ENCODE peak calls at places on chromosomes 5 and 9, in nine cellular contexts. One of them, this sample, is unnamed.

GRCh38 chr5:148343049-148343413 is 7.7 kb downstream of the SPINK9 start:
- DNase-seq in body of pancreas: no peak
- DNase-seq in transverse colon: peak
- DNase-seq in adrenal gland: no peak
- DNase-seq in A549: no peak
- DNase-seq in heart left ventricle: no peak
- DNase-seq in tibial nerve: no peak
- DNase-seq in upper lobe of left lung: no peak
- DNase-seq in HCT116: peak
- DNase-seq in this sample: no peak

GRCh38 chr9:6759114-6759977 is 1.6 kb downstream of the KDM4C start:
- DNase-seq in body of pancreas: peak
- DNase-seq in transverse colon: peak
- DNase-seq in adrenal gland: peak
- DNase-seq in A549: peak
- DNase-seq in heart left ventricle: no peak
- DNase-seq in tibial nerve: peak
- DNase-seq in upper lobe of left lung: no peak
- DNase-seq in HCT116: peak
- DNase-seq in this sample: peak

GRCh38 chr5:124238350-124238749 is 508.1 kb downstream of the ZNF608 start:
- DNase-seq in body of pancreas: no peak
- DNase-seq in transverse colon: no peak
- DNase-seq in adrenal gland: no peak
- DNase-seq in A549: no peak
- DNase-seq in heart left ventricle: no peak
- DNase-seq in tibial nerve: no peak
- DNase-seq in upper lobe of left lung: no peak
- DNase-seq in HCT116: no peak
- DNase-seq in this sample: no peak

GRCh38 chr5:72149742-72150141 is 42.5 kb downstream of the MAP1B start:
- DNase-seq in body of pancreas: no peak
- DNase-seq in transverse colon: no peak
- DNase-seq in adrenal gland: no peak
- DNase-seq in A549: no peak
- DNase-seq in heart left ventricle: no peak
- DNase-seq in tibial nerve: no peak
- DNase-seq in upper lobe of left lung: no peak
- DNase-seq in HCT116: no peak
- DNase-seq in this sample: no peak

GRCh38 chr9:86827893-86828292 is 119.4 kb downstream of the GAS1 start:
- DNase-seq in body of pancreas: no peak
- DNase-seq in transverse colon: no peak
- DNase-seq in adrenal gland: no peak
- DNase-seq in A549: no peak
- DNase-seq in heart left ventricle: no peak
- DNase-seq in tibial nerve: no peak
- DNase-seq in upper lobe of left lung: no peak
- DNase-seq in HCT116: no peak
- DNase-seq in this sample: no peak

GRCh38 chr9:127985011-127985410 is 4.2 kb upstream of the EEIG1 start:
- DNase-seq in body of pancreas: no peak
- DNase-seq in transverse colon: no peak
- DNase-seq in adrenal gland: no peak
- DNase-seq in A549: no peak
- DNase-seq in heart left ventricle: no peak
- DNase-seq in tibial nerve: no peak
- DNase-seq in upper lobe of left lung: no peak
- DNase-seq in HCT116: no peak
- DNase-seq in this sample: no peak

GRCh38 chr9:87505869-87506678 is 8.4 kb downstream of the DAPK1 start:
- DNase-seq in body of pancreas: no peak
- DNase-seq in transverse colon: no peak
- DNase-seq in adrenal gland: no peak
- DNase-seq in A549: no peak
- DNase-seq in heart left ventricle: no peak
- DNase-seq in tibial nerve: no peak
- DNase-seq in upper lobe of left lung: peak
- DNase-seq in HCT116: no peak
- DNase-seq in this sample: no peak

GRCh38 chr9:127140842-127141675 is 18.6 kb upstream of the ANGPTL2 start:
- DNase-seq in body of pancreas: no peak
- DNase-seq in transverse colon: no peak
- DNase-seq in adrenal gland: no peak
- DNase-seq in A549: no peak
- DNase-seq in heart left ventricle: no peak
- DNase-seq in tibial nerve: no peak
- DNase-seq in upper lobe of left lung: no peak
- DNase-seq in HCT116: no peak
- DNase-seq in this sample: no peak

GRCh38 chr5:53360811-53361210 is 119.6 kb upstream of the FST start:
- DNase-seq in body of pancreas: no peak
- DNase-seq in transverse colon: no peak
- DNase-seq in adrenal gland: no peak
- DNase-seq in A549: no peak
- DNase-seq in heart left ventricle: no peak
- DNase-seq in tibial nerve: no peak
- DNase-seq in upper lobe of left lung: no peak
- DNase-seq in HCT116: peak
- DNase-seq in this sample: no peak

GRCh38 chr5:35229076-35230042 is 928 bp downstream of the PRLR start:
- DNase-seq in body of pancreas: peak
- DNase-seq in transverse colon: peak
- DNase-seq in adrenal gland: peak
- DNase-seq in A549: no peak
- DNase-seq in heart left ventricle: no peak
- DNase-seq in tibial nerve: no peak
- DNase-seq in upper lobe of left lung: peak
- DNase-seq in HCT116: no peak
- DNase-seq in this sample: peak

GRCh38 chr5:18305288-18305899 is 671.1 kb downstream of the TAF11L14 start:
- DNase-seq in body of pancreas: no peak
- DNase-seq in transverse colon: no peak
- DNase-seq in adrenal gland: no peak
- DNase-seq in A549: peak
- DNase-seq in heart left ventricle: no peak
- DNase-seq in tibial nerve: no peak
- DNase-seq in upper lobe of left lung: no peak
- DNase-seq in HCT116: no peak
- DNase-seq in this sample: peak

GRCh38 chr5:96321371-96321770 is 111.7 kb downstream of the PCSK1 start:
- DNase-seq in body of pancreas: no peak
- DNase-seq in transverse colon: no peak
- DNase-seq in adrenal gland: no peak
- DNase-seq in A549: no peak
- DNase-seq in heart left ventricle: no peak
- DNase-seq in tibial nerve: no peak
- DNase-seq in upper lobe of left lung: no peak
- DNase-seq in HCT116: no peak
- DNase-seq in this sample: no peak

GRCh38 chr9:137604345-137605145 is 941 bp upstream of the ARRDC1 start:
- DNase-seq in body of pancreas: no peak
- DNase-seq in transverse colon: no peak
- DNase-seq in adrenal gland: no peak
- DNase-seq in A549: no peak
- DNase-seq in heart left ventricle: peak
- DNase-seq in tibial nerve: no peak
- DNase-seq in upper lobe of left lung: peak
- DNase-seq in HCT116: no peak
- DNase-seq in this sample: peak

GRCh38 chr5:160959804-160960203 is 107.8 kb upstream of the ATP10B start:
- DNase-seq in body of pancreas: peak
- DNase-seq in transverse colon: peak
- DNase-seq in adrenal gland: peak
- DNase-seq in A549: no peak
- DNase-seq in heart left ventricle: no peak
- DNase-seq in tibial nerve: no peak
- DNase-seq in upper lobe of left lung: peak
- DNase-seq in HCT116: no peak
- DNase-seq in this sample: no peak

GRCh38 chr5:126253406-126253805 is 169.8 kb upstream of the GRAMD2B start:
- DNase-seq in body of pancreas: no peak
- DNase-seq in transverse colon: no peak
- DNase-seq in adrenal gland: no peak
- DNase-seq in A549: no peak
- DNase-seq in heart left ventricle: no peak
- DNase-seq in tibial nerve: no peak
- DNase-seq in upper lobe of left lung: no peak
- DNase-seq in HCT116: no peak
- DNase-seq in this sample: no peak

GRCh38 chr5:9192286-9192685 is 353.6 kb downstream of the SEMA5A start:
- DNase-seq in body of pancreas: no peak
- DNase-seq in transverse colon: no peak
- DNase-seq in adrenal gland: no peak
- DNase-seq in A549: no peak
- DNase-seq in heart left ventricle: no peak
- DNase-seq in tibial nerve: no peak
- DNase-seq in upper lobe of left lung: no peak
- DNase-seq in HCT116: no peak
- DNase-seq in this sample: no peak

GRCh38 chr5:74765201-74765600 is 1.7 kb downstream of the GFM2 start:
- DNase-seq in body of pancreas: no peak
- DNase-seq in transverse colon: no peak
- DNase-seq in adrenal gland: no peak
- DNase-seq in A549: no peak
- DNase-seq in heart left ventricle: no peak
- DNase-seq in tibial nerve: no peak
- DNase-seq in upper lobe of left lung: no peak
- DNase-seq in HCT116: no peak
- DNase-seq in this sample: no peak

GRCh38 chr9:98777618-98778017 is 18.7 kb downstream of the ANKS6 start:
- DNase-seq in body of pancreas: no peak
- DNase-seq in transverse colon: no peak
- DNase-seq in adrenal gland: no peak
- DNase-seq in A549: no peak
- DNase-seq in heart left ventricle: no peak
- DNase-seq in tibial nerve: no peak
- DNase-seq in upper lobe of left lung: no peak
- DNase-seq in HCT116: no peak
- DNase-seq in this sample: no peak

GRCh38 chr9:98778251-98778650 is 18.1 kb downstream of the ANKS6 start:
- DNase-seq in body of pancreas: no peak
- DNase-seq in transverse colon: no peak
- DNase-seq in adrenal gland: no peak
- DNase-seq in A549: no peak
- DNase-seq in heart left ventricle: no peak
- DNase-seq in tibial nerve: no peak
- DNase-seq in upper lobe of left lung: no peak
- DNase-seq in HCT116: no peak
- DNase-seq in this sample: no peak

GRCh38 chr9:98773721-98774120 is 22.6 kb downstream of the ANKS6 start:
- DNase-seq in body of pancreas: no peak
- DNase-seq in transverse colon: no peak
- DNase-seq in adrenal gland: no peak
- DNase-seq in A549: no peak
- DNase-seq in heart left ventricle: no peak
- DNase-seq in tibial nerve: no peak
- DNase-seq in upper lobe of left lung: no peak
- DNase-seq in HCT116: no peak
- DNase-seq in this sample: no peak

GRCh38 chr9:98774746-98775145 is 21.6 kb downstream of the ANKS6 start:
- DNase-seq in body of pancreas: no peak
- DNase-seq in transverse colon: no peak
- DNase-seq in adrenal gland: no peak
- DNase-seq in A549: peak
- DNase-seq in heart left ventricle: no peak
- DNase-seq in tibial nerve: no peak
- DNase-seq in upper lobe of left lung: no peak
- DNase-seq in HCT116: no peak
- DNase-seq in this sample: peak

GRCh38 chr9:98775831-98776441 is 20.4 kb downstream of the ANKS6 start:
- DNase-seq in body of pancreas: no peak
- DNase-seq in transverse colon: no peak
- DNase-seq in adrenal gland: peak
- DNase-seq in A549: peak
- DNase-seq in heart left ventricle: no peak
- DNase-seq in tibial nerve: peak
- DNase-seq in upper lobe of left lung: no peak
- DNase-seq in HCT116: peak
- DNase-seq in this sample: peak
- TF ChIP-seq CTCF in body of pancreas: peak
- TF ChIP-seq CTCF in transverse colon: peak
- TF ChIP-seq CTCF in adrenal gland: peak
- TF ChIP-seq CTCF in A549: peak
- TF ChIP-seq CTCF in heart left ventricle: peak
- TF ChIP-seq CTCF in tibial nerve: peak
- TF ChIP-seq CTCF in upper lobe of left lung: peak
- TF ChIP-seq CTCF in HCT116: peak
- TF ChIP-seq CTCF in this sample: peak

DNA sequence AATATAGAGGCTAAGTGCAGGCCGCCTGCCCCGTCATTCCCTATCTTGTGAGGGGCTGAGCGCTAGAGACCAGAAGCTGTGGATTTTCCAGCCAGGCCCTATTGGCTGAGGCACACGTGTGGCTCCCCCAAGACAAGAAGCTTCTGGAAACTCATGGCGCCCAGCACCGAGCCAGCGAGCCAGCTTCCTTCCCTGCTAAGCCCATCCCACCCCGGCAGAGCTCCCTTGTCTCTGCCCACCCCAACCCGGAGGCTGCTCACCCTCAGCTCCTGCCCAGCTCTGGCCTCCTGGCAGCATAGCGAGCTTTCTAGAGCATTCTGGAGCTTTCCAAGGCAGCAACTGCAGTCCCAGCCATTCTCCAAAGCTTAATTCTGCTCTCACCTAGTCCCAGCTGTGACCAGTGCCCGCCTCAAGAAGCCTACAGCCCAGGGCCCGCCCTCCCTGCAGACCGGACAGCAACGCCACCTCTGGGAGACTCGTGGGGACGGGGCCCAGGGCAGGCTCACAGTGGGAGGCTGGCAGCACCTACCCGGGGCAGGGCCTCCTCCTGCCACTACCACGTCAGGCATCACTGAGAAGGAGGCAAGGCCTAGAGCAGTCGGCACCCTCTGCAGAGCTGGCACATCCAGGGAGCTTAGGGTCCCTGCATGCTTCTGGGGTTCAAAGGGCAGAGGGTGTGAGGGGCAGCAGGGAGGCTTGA is 23.2 kb upstream of the TMEM250 start:
- DNase-seq in body of pancreas: no peak
- DNase-seq in transverse colon: no peak
- DNase-seq in adrenal gland: no peak
- DNase-seq in A549: no peak
- DNase-seq in heart left ventricle: no peak
- DNase-seq in tibial nerve: no peak
- DNase-seq in upper lobe of left lung: no peak
- DNase-seq in HCT116: no peak
- DNase-seq in this sample: no peak
- TF ChIP-seq POLR2A in body of pancreas: no peak
- TF ChIP-seq POLR2A in transverse colon: no peak
- TF ChIP-seq POLR2A in adrenal gland: no peak
- TF ChIP-seq POLR2A in A549: no peak
- TF ChIP-seq POLR2A in heart left ventricle: no peak
- TF ChIP-seq POLR2A in tibial nerve: no peak
- TF ChIP-seq POLR2A in upper lobe of left lung: no peak
- TF ChIP-seq POLR2A in HCT116: no peak
- TF ChIP-seq POLR2A in this sample: no peak

GRCh38 chr5:129172561-129172960 is 78.0 kb downstream of the ISOC1 start:
- DNase-seq in body of pancreas: no peak
- DNase-seq in transverse colon: no peak
- DNase-seq in adrenal gland: no peak
- DNase-seq in A549: no peak
- DNase-seq in heart left ventricle: no peak
- DNase-seq in tibial nerve: no peak
- DNase-seq in upper lobe of left lung: no peak
- DNase-seq in HCT116: peak
- DNase-seq in this sample: no peak
- TF ChIP-seq CTCF in body of pancreas: peak
- TF ChIP-seq CTCF in transverse colon: no peak
- TF ChIP-seq CTCF in adrenal gland: peak
- TF ChIP-seq CTCF in A549: peak
- TF ChIP-seq CTCF in heart left ventricle: no peak
- TF ChIP-seq CTCF in tibial nerve: no peak
- TF ChIP-seq CTCF in upper lobe of left lung: no peak
- TF ChIP-seq CTCF in HCT116: peak
- TF ChIP-seq CTCF in this sample: no peak

GRCh38 chr5:140111859-140112551 is 1.9 kb upstream of the PURA start:
- DNase-seq in body of pancreas: no peak
- DNase-seq in transverse colon: no peak
- DNase-seq in adrenal gland: no peak
- DNase-seq in A549: no peak
- DNase-seq in heart left ventricle: no peak
- DNase-seq in tibial nerve: no peak
- DNase-seq in upper lobe of left lung: no peak
- DNase-seq in HCT116: no peak
- DNase-seq in this sample: peak
- TF ChIP-seq POLR2A in body of pancreas: no peak
- TF ChIP-seq POLR2A in transverse colon: no peak
- TF ChIP-seq POLR2A in adrenal gland: no peak
- TF ChIP-seq POLR2A in A549: no peak
- TF ChIP-seq POLR2A in heart left ventricle: no peak
- TF ChIP-seq POLR2A in tibial nerve: no peak
- TF ChIP-seq POLR2A in upper lobe of left lung: no peak
- TF ChIP-seq POLR2A in HCT116: no peak
- TF ChIP-seq POLR2A in this sample: no peak